ENCODE peak calls at places on chromosome 3, in seven cellular contexts. Y is tibial artery, U is lower lobe of right lung, R is K562, V is aorta, Z is SJCRH30, T is BE2C. F is an unnamed sample.

GRCh38 chr3:192921793-192922192 is 4.1 kb upstream of the MB21D2 start:
- DNase-seq in Y (no peak), U (no peak), R (no peak), V (no peak), Z (no peak), T (no peak), F (no peak)

GRCh38 chr3:46692566-46692983 is 904 bp downstream of the ALS2CL start:
- DNase-seq in Y (no peak), U (peak; percentile 92), R (no peak), V (no peak), Z (no peak), T (no peak), F (no peak)

GRCh38 chr3:184361532-184361931 is at the start of the genes CLCN2 and POLR2H:
- DNase-seq in Y (peak; percentile 37), U (peak; percentile 61), R (peak; percentile 67), V (peak; percentile 88), Z (peak; percentile 62), T (peak; percentile 81), F (peak; percentile 83)

GRCh38 chr3:38039101-38039898 is at the start of gene DLEC1:
- DNase-seq in Y (peak; percentile 56), U (peak; percentile 91), R (no peak), V (peak; percentile 89), Z (no peak), T (peak; percentile 22), F (no peak)

GRCh38 chr3:98185180-98185579 is 18.7 kb downstream of the OR5H15 start:
- DNase-seq in Y (no peak), U (no peak), R (peak; percentile 0), V (no peak), Z (no peak), T (no peak), F (no peak)

GRCh38 chr3:106206165-106206564 is 337.4 kb upstream of the CBLB start:
- DNase-seq in Y (no peak), U (no peak), R (no peak), V (no peak), Z (no peak), T (no peak), F (no peak)

GRCh38 chr3:117035785-117036184 is 326.2 kb downstream of the TUSC7 start:
- DNase-seq in Y (no peak), U (no peak), R (no peak), V (no peak), Z (peak; percentile 39), T (peak; percentile 62), F (peak; percentile 28)

GRCh38 chr3:171055336-171056178 is 29.0 kb upstream of the SLC2A2 start:
- DNase-seq in Y (no peak), U (no peak), R (no peak), V (no peak), Z (no peak), T (no peak), F (no peak)

GRCh38 chr3:128388932-128389331 is 77.8 kb downstream of the DNAJB8 start:
- DNase-seq in Y (no peak), U (no peak), R (no peak), V (no peak), Z (no peak), T (no peak), F (no peak)

GRCh38 chr3:138740057-138740456 is 94.7 kb downstream of the PIK3CB start:
- DNase-seq in Y (no peak), U (no peak), R (no peak), V (no peak), Z (no peak), T (no peak), F (no peak)

GRCh38 chr3:23944007-23944760 is 902 bp upstream of the NR1D2 start:
- DNase-seq in Y (no peak), U (no peak), R (no peak), V (no peak), Z (no peak), T (no peak), F (no peak)

GRCh38 chr3:59559721-59560514 is 510.1 kb upstream of the CFAP20DC start:
- DNase-seq in Y (no peak), U (no peak), R (no peak), V (no peak), Z (peak; percentile 20), T (no peak), F (no peak)

GRCh38 chr3:143428351-143428750 is 308.8 kb downstream of the CHST2 start:
- DNase-seq in Y (no peak), U (no peak), R (no peak), V (no peak), Z (no peak), T (no peak), F (no peak)

GRCh38 chr3:32819581-32820348 is 2.0 kb downstream of the TRIM71 start:
- DNase-seq in Y (no peak), U (peak; percentile 71), R (no peak), V (peak; percentile 68), Z (no peak), T (no peak), F (no peak)

GRCh38 chr3:170584585-170585007 is 1.3 kb downstream of the SLC7A14 start:
- DNase-seq in Y (peak; percentile 41), U (peak; percentile 68), R (peak; percentile 82), V (peak; percentile 93), Z (peak; percentile 51), T (peak; percentile 45), F (peak; percentile 90)

GRCh38 chr3:188283347-188283746 is 129.4 kb downstream of the LPP start:
- DNase-seq in Y (peak; percentile 64), U (no peak), R (no peak), V (no peak), Z (no peak), T (no peak), F (no peak)

GRCh38 chr3:156781310-156782230 is 44.6 kb upstream of the LEKR1 start:
- DNase-seq in Y (no peak), U (no peak), R (peak; percentile 76), V (no peak), Z (no peak), T (no peak), F (no peak)

GRCh38 chr3:47250309-47251060 is 32.1 kb downstream of the KIF9 start:
- DNase-seq in Y (peak; percentile 37), U (peak; percentile 63), R (peak; percentile 86), V (no peak), Z (peak; percentile 40), T (peak; percentile 28), F (peak; percentile 60)

GRCh38 chr3:187673012-187673411 is 2.8 kb upstream of the SST start:
- DNase-seq in Y (no peak), U (no peak), R (no peak), V (no peak), Z (no peak), T (no peak), F (no peak)

GRCh38 chr3:119298565-119298941 is 4.4 kb downstream of the ARHGAP31 start:
- DNase-seq in Y (no peak), U (no peak), R (no peak), V (no peak), Z (no peak), T (no peak), F (no peak)
- H3K4me1 ChIP-seq in Y (peaks cover 3% of the 10 kb centered on the region), U (peaks cover 75% of the 10 kb centered on the region), R (peaks cover 14% of the 10 kb centered on the region), V (no peaks in the 10 kb centered on the region), Z (peaks cover 11% of the 10 kb centered on the region), T (no peaks in the 10 kb centered on the region), F (peaks cover 17% of the 10 kb centered on the region)

DNA sequence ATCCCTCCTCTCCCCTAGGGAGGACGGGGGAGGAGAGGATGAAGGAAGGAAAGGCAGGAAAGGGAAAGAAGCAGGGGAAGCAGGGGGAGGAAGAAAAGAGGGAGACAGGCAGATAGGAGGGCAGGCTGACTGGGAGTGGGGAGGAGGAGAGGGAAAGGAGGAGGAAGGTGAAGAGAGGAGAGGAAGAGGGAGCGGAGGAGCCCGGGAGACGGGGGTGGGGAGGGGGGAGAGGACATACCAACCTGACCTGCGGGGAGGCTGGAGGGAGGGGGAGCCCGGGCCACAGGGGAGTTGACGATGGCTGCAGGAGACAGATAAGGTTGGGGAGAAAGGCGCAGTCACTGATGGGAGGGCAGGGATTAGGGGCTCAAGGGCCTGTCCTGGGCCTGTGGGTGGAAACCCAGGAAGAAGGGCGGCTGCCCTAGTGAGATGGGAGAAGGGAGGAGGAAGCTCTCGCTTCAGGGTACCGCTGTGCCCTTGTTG is 28.1 kb downstream of the C3orf18 start:
- DNase-seq in Y (no peak), U (no peak), R (peak; percentile 95), V (no peak), Z (no peak), T (no peak), F (no peak)
- H3K27me3 ChIP-seq in Y (no peaks in the 10 kb centered on the region), U (no peaks in the 10 kb centered on the region), R (no peaks in the 10 kb centered on the region), V (no peaks in the 10 kb centered on the region), Z (peaks cover 23% of the 10 kb centered on the region), T (no peaks in the 10 kb centered on the region), F (no peaks in the 10 kb centered on the region)

DNA sequence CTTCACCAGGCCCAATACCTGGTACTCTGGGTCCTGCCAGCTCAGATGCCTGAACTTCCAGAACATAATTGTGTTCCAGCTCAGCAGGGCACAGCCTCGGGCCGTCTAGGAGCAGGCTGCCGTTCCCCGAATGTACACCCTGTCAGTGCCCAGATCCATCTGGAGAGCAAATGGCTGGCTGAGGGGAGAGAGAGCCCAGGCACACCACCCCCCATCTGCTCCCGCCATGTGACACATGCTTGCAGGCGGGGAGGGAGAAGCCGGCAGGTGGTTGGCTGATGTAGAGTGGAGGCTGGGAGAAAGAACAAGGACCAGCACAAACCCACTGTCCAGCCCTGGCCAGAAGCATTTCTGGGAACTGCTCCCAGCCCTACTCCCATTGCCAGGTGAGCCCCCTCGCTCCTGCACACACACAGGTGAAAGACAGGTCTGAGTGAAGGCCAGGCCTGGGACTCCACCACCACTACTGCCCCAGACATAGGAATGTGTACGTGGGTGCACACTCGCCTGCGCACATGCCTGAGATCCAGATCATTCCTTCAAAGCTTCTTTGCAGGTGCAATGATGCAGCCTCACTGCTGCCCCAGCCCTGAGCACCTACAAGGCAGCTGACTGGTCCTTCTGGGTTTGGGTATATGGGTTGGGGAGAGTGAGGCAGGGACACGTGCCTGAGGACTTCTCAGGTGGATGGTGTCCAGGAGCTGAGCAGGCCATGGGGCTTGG is 53.5 kb downstream of the SEMA5B start:
- DNase-seq in Y (no peak), U (no peak), R (no peak), V (peak; percentile 65), Z (peak; percentile 47), T (peak; percentile 71), F (no peak)
- H3K4me3 ChIP-seq in Y (no peak overlapping the region), U (no peak overlapping the region), R (no peak overlapping the region), V (no peak overlapping the region), Z (no peak overlapping the region), T (no peak overlapping the region), F (no peak overlapping the region)

GRCh38 chr3:76514836-76515235 is 525.1 kb upstream of the ROBO2 start:
- DNase-seq in Y (no peak), U (no peak), R (no peak), V (no peak), Z (no peak), T (no peak), F (no peak)
- H3K4me1 ChIP-seq in Y (no peaks in the 10 kb centered on the region), U (no peaks in the 10 kb centered on the region), R (no peaks in the 10 kb centered on the region), V (no peaks in the 10 kb centered on the region), Z (no peaks in the 10 kb centered on the region), T (no peaks in the 10 kb centered on the region), F (no peaks in the 10 kb centered on the region)

GRCh38 chr3:14599488-14599887 is 52.1 kb upstream of the CCDC174 start:
- DNase-seq in Y (no peak), U (no peak), R (no peak), V (no peak), Z (no peak), T (no peak), F (no peak)
- H3K27me3 ChIP-seq in Y (no peaks in the 10 kb centered on the region), U (peaks cover 51% of the 10 kb centered on the region), R (peaks cover 3% of the 10 kb centered on the region), V (peaks cover 1% of the 10 kb centered on the region), Z (no peaks in the 10 kb centered on the region), T (peaks cover 7% of the 10 kb centered on the region), F (peaks cover 13% of the 10 kb centered on the region)

DNA sequence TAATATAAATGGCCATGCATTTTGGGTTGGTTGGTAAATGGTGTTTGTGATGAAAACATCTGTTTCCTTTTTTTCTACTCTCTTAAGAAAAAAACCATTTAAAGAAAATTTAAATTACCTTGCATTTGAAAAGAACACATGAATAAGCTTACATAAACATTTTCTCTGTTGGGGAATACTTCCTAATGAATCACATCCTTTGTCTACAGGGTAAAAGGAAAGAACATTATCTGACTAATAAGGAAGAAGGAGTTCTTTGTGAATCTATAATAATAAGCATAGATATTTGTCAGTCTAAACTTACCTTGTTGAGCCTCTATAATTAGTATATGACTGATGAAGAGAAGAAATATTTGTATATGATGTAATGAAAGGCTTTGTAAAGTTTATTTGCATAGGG is 254.1 kb upstream of the ZNF717 start:
- DNase-seq in Y (no peak), U (no peak), R (no peak), V (no peak), Z (no peak), T (no peak), F (no peak)
- H3K4me3 ChIP-seq in Y (no peak overlapping the region), U (no peak overlapping the region), R (no peak overlapping the region), V (no peak overlapping the region), Z (no peak overlapping the region), T (no peak overlapping the region), F (no peak overlapping the region)